ENCODE peak calls at places on chromosomes 4 and X, in eight cellular contexts. K is amniotic stem cell; Z is left cardiac atrium; O is spleen; A is stimulated activated CD4-positive, alpha-beta T cell treated with anti-CD3 and anti-CD28 coated beads, Interleukin-4, amount 100 ng/mL, for 4 hours; Y is HS-27A; J is glutamatergic neuron; V is GM12891. D is an unnamed sample.

GRCh38 chr4:174926958-174927357 is 8.8 kb downstream of the ADAM29 start:
- DNase-seq in K (no peak), O (no peak), A (no peak), Y (no peak), Z (no peak), J (no peak), V (no peak), D (no peak)

GRCh38 chrX:11406109-11406755 is 113.0 kb downstream of the AMELX start:
- DNase-seq in A (no peak), J (no peak), Y (no peak), O (no peak), K (no peak), Z (no peak), V (no peak), D (no peak)

GRCh38 chr4:81786063-81786763 is 314.5 kb upstream of the RASGEF1B start:
- DNase-seq in A (no peak), J (no peak), O (no peak), Z (peak; percentile 18), Y (no peak), K (no peak), V (no peak), D (no peak)

GRCh38 chr4:80006935-80007744 is 65.9 kb downstream of the ANTXR2 start:
- DNase-seq in A (no peak), K (no peak), Y (no peak), O (no peak), Z (no peak), J (no peak), V (no peak), D (peak; percentile 78)

GRCh38 chr4:16750882-16751642 is 147.4 kb downstream of the LDB2 start:
- DNase-seq in K (no peak), J (no peak), Y (no peak), Z (no peak), A (no peak), V (no peak), O (no peak), D (no peak)

GRCh38 chrX:23578079-23578478 is 89.2 kb upstream of the PRDX4 start:
- DNase-seq in Z (no peak), K (no peak), V (no peak), O (no peak), A (no peak), J (no peak), Y (peak; percentile 2), D (no peak)

GRCh38 chrX:6574762-6575161 is 39.8 kb upstream of the VCX3A start:
- DNase-seq in O (no peak), V (no peak), A (no peak), Y (no peak), K (no peak), Z (no peak), J (peak; percentile 24), D (peak; percentile 44)

GRCh38 chrX:77493677-77494553 is 46.7 kb downstream of the FGF16 start:
- DNase-seq in Y (peak; percentile 41), O (no peak), Z (no peak), V (no peak), A (no peak), K (peak; percentile 12), J (peak; percentile 78), D (peak; percentile 92)

GRCh38 chr4:164023214-164023613 is 528.7 kb downstream of the TMA16 start:
- DNase-seq in Y (no peak), O (no peak), V (no peak), A (no peak), Z (no peak), J (no peak), K (no peak), D (no peak)

GRCh38 chr4:95929448-95930064 is 89.7 kb downstream of the PDHA2 start:
- DNase-seq in V (no peak), O (no peak), Y (no peak), K (no peak), A (no peak), Z (no peak), J (no peak), D (no peak)

D was measured in A673.